ENCODE peak calls at places on chromosomes 11 and 22, in seven cellular contexts. One of them, this sample, is unnamed.

GRCh38 chr11:12556788-12557384 is 117.3 kb upstream of the TEAD1 start:
- DNase-seq in fibroblast of gingiva: peak
- DNase-seq in HT1080: peak
- DNase-seq in body of pancreas: peak
- DNase-seq in erythroblast: no peak
- DNase-seq in stimulated activated CD8-positive, alpha-beta memory T cell treated with anti-CD3 and anti-CD28 coated beads, Interleukin-4, amount 100 ng/mL, for 1 hour: no peak
- DNase-seq in CD8-positive, alpha-beta memory T cell: no peak
- DNase-seq in this sample: no peak

GRCh38 chr11:1139441-1140066 is 18.2 kb upstream of the MUC5AC start:
- DNase-seq in fibroblast of gingiva: no peak
- DNase-seq in HT1080: no peak
- DNase-seq in body of pancreas: no peak
- DNase-seq in erythroblast: no peak
- DNase-seq in stimulated activated CD8-positive, alpha-beta memory T cell treated with anti-CD3 and anti-CD28 coated beads, Interleukin-4, amount 100 ng/mL, for 1 hour: no peak
- DNase-seq in CD8-positive, alpha-beta memory T cell: no peak
- DNase-seq in this sample: no peak

GRCh38 chr11:87092159-87092558 is 54.4 kb downstream of the TMEM135 start:
- DNase-seq in fibroblast of gingiva: no peak
- DNase-seq in HT1080: peak
- DNase-seq in body of pancreas: no peak
- DNase-seq in erythroblast: peak
- DNase-seq in stimulated activated CD8-positive, alpha-beta memory T cell treated with anti-CD3 and anti-CD28 coated beads, Interleukin-4, amount 100 ng/mL, for 1 hour: no peak
- DNase-seq in CD8-positive, alpha-beta memory T cell: no peak
- DNase-seq in this sample: no peak

GRCh38 chr11:76443254-76443935 is 1.4 kb upstream of the EMSY start:
- DNase-seq in fibroblast of gingiva: peak
- DNase-seq in HT1080: no peak
- DNase-seq in body of pancreas: no peak
- DNase-seq in erythroblast: peak
- DNase-seq in stimulated activated CD8-positive, alpha-beta memory T cell treated with anti-CD3 and anti-CD28 coated beads, Interleukin-4, amount 100 ng/mL, for 1 hour: no peak
- DNase-seq in CD8-positive, alpha-beta memory T cell: no peak
- DNase-seq in this sample: peak

GRCh38 chr11:11076276-11076675 is 218.4 kb upstream of the ZBED5 start:
- DNase-seq in fibroblast of gingiva: no peak
- DNase-seq in HT1080: no peak
- DNase-seq in body of pancreas: no peak
- DNase-seq in erythroblast: no peak
- DNase-seq in stimulated activated CD8-positive, alpha-beta memory T cell treated with anti-CD3 and anti-CD28 coated beads, Interleukin-4, amount 100 ng/mL, for 1 hour: no peak
- DNase-seq in CD8-positive, alpha-beta memory T cell: no peak
- DNase-seq in this sample: no peak

GRCh38 chr11:95877288-95877687 is 46.6 kb downstream of the MTMR2 start:
- DNase-seq in fibroblast of gingiva: peak
- DNase-seq in HT1080: peak
- DNase-seq in body of pancreas: no peak
- DNase-seq in erythroblast: no peak
- DNase-seq in stimulated activated CD8-positive, alpha-beta memory T cell treated with anti-CD3 and anti-CD28 coated beads, Interleukin-4, amount 100 ng/mL, for 1 hour: no peak
- DNase-seq in CD8-positive, alpha-beta memory T cell: no peak
- DNase-seq in this sample: no peak

GRCh38 chr22:23565288-23565941 is 14.7 kb downstream of the IGLL1 start:
- DNase-seq in fibroblast of gingiva: no peak
- DNase-seq in HT1080: peak
- DNase-seq in body of pancreas: no peak
- DNase-seq in erythroblast: peak
- DNase-seq in stimulated activated CD8-positive, alpha-beta memory T cell treated with anti-CD3 and anti-CD28 coated beads, Interleukin-4, amount 100 ng/mL, for 1 hour: no peak
- DNase-seq in CD8-positive, alpha-beta memory T cell: no peak
- DNase-seq in this sample: no peak

GRCh38 chr22:39488563-39489083 is 13.5 kb upstream of the MIEF1 start:
- DNase-seq in fibroblast of gingiva: no peak
- DNase-seq in HT1080: no peak
- DNase-seq in body of pancreas: no peak
- DNase-seq in erythroblast: peak
- DNase-seq in stimulated activated CD8-positive, alpha-beta memory T cell treated with anti-CD3 and anti-CD28 coated beads, Interleukin-4, amount 100 ng/mL, for 1 hour: no peak
- DNase-seq in CD8-positive, alpha-beta memory T cell: no peak
- DNase-seq in this sample: peak

GRCh38 chr11:76419896-76420295 is 24.9 kb upstream of the EMSY start:
- DNase-seq in fibroblast of gingiva: no peak
- DNase-seq in HT1080: no peak
- DNase-seq in body of pancreas: peak
- DNase-seq in erythroblast: peak
- DNase-seq in stimulated activated CD8-positive, alpha-beta memory T cell treated with anti-CD3 and anti-CD28 coated beads, Interleukin-4, amount 100 ng/mL, for 1 hour: no peak
- DNase-seq in CD8-positive, alpha-beta memory T cell: no peak
- DNase-seq in this sample: peak

GRCh38 chr22:47307326-47307725 is 544.9 kb downstream of the TBC1D22A start:
- DNase-seq in fibroblast of gingiva: peak
- DNase-seq in HT1080: peak
- DNase-seq in body of pancreas: no peak
- DNase-seq in erythroblast: peak
- DNase-seq in stimulated activated CD8-positive, alpha-beta memory T cell treated with anti-CD3 and anti-CD28 coated beads, Interleukin-4, amount 100 ng/mL, for 1 hour: no peak
- DNase-seq in CD8-positive, alpha-beta memory T cell: no peak
- DNase-seq in this sample: peak

GRCh38 chr11:440065-441042 is 1.5 kb downstream of the ANO9 start:
- DNase-seq in fibroblast of gingiva: no peak
- DNase-seq in HT1080: peak
- DNase-seq in body of pancreas: no peak
- DNase-seq in erythroblast: peak
- DNase-seq in stimulated activated CD8-positive, alpha-beta memory T cell treated with anti-CD3 and anti-CD28 coated beads, Interleukin-4, amount 100 ng/mL, for 1 hour: no peak
- DNase-seq in CD8-positive, alpha-beta memory T cell: no peak
- DNase-seq in this sample: peak

GRCh38 chr11:58900479-58901420 is 38.5 kb upstream of the GLYATL1 start:
- DNase-seq in fibroblast of gingiva: no peak
- DNase-seq in HT1080: peak
- DNase-seq in body of pancreas: peak
- DNase-seq in erythroblast: peak
- DNase-seq in stimulated activated CD8-positive, alpha-beta memory T cell treated with anti-CD3 and anti-CD28 coated beads, Interleukin-4, amount 100 ng/mL, for 1 hour: no peak
- DNase-seq in CD8-positive, alpha-beta memory T cell: no peak
- DNase-seq in this sample: peak

GRCh38 chr11:72982286-72982685 is 159.8 kb downstream of the FCHSD2 start:
- DNase-seq in fibroblast of gingiva: no peak
- DNase-seq in HT1080: no peak
- DNase-seq in body of pancreas: no peak
- DNase-seq in erythroblast: no peak
- DNase-seq in stimulated activated CD8-positive, alpha-beta memory T cell treated with anti-CD3 and anti-CD28 coated beads, Interleukin-4, amount 100 ng/mL, for 1 hour: no peak
- DNase-seq in CD8-positive, alpha-beta memory T cell: no peak
- DNase-seq in this sample: no peak

GRCh38 chr11:111166655-111167054 is 78.9 kb upstream of the POU2AF2 start:
- DNase-seq in fibroblast of gingiva: no peak
- DNase-seq in HT1080: no peak
- DNase-seq in body of pancreas: no peak
- DNase-seq in erythroblast: no peak
- DNase-seq in stimulated activated CD8-positive, alpha-beta memory T cell treated with anti-CD3 and anti-CD28 coated beads, Interleukin-4, amount 100 ng/mL, for 1 hour: no peak
- DNase-seq in CD8-positive, alpha-beta memory T cell: no peak
- DNase-seq in this sample: no peak

GRCh38 chr11:71188073-71188472 is 64.3 kb downstream of the SHANK2 start:
- DNase-seq in fibroblast of gingiva: no peak
- DNase-seq in HT1080: no peak
- DNase-seq in body of pancreas: no peak
- DNase-seq in erythroblast: no peak
- DNase-seq in stimulated activated CD8-positive, alpha-beta memory T cell treated with anti-CD3 and anti-CD28 coated beads, Interleukin-4, amount 100 ng/mL, for 1 hour: no peak
- DNase-seq in CD8-positive, alpha-beta memory T cell: no peak
- DNase-seq in this sample: no peak

GRCh38 chr11:76654310-76654851 is 16.2 kb downstream of the LRRC32 start:
- DNase-seq in fibroblast of gingiva: peak
- DNase-seq in HT1080: no peak
- DNase-seq in body of pancreas: no peak
- DNase-seq in erythroblast: no peak
- DNase-seq in stimulated activated CD8-positive, alpha-beta memory T cell treated with anti-CD3 and anti-CD28 coated beads, Interleukin-4, amount 100 ng/mL, for 1 hour: no peak
- DNase-seq in CD8-positive, alpha-beta memory T cell: no peak
- DNase-seq in this sample: peak

GRCh38 chr11:66489636-66490035 is 9.4 kb downstream of the DPP3 start:
- DNase-seq in fibroblast of gingiva: no peak
- DNase-seq in HT1080: no peak
- DNase-seq in body of pancreas: no peak
- DNase-seq in erythroblast: no peak
- DNase-seq in stimulated activated CD8-positive, alpha-beta memory T cell treated with anti-CD3 and anti-CD28 coated beads, Interleukin-4, amount 100 ng/mL, for 1 hour: no peak
- DNase-seq in CD8-positive, alpha-beta memory T cell: no peak
- DNase-seq in this sample: no peak

This sample was measured in K562.